ENCODE peak calls at places on chromosomes 16 and 17, in five cellular contexts. Z, W, B, D and H are unnamed samples.
A peak's percentile ranks its signal among the peaks of the same experiment; 100 is the strongest.

GRCh38 chr16:80512460-80512859 is 28.3 kb upstream of the DYNLRB2 start:
- DNase-seq in Z (no peak), W (no peak), B (no peak), D (no peak), H (no peak)

GRCh38 chr17:72985882-72986720 is 106.4 kb downstream of the SLC39A11 start:
- DNase-seq in Z (no peak), W (peak; percentile 22), B (peak; percentile 62), D (peak; percentile 80), H (peak; percentile 79)

GRCh38 chr17:30961213-30962188 is 9.3 kb upstream of the RNF135 start:
- DNase-seq in Z (no peak), W (no peak), B (no peak), D (no peak), H (no peak)

GRCh38 chr16:31458073-31458834 is 1.0 kb upstream of the ARMC5 start:
- DNase-seq in Z (peak; percentile 76), W (peak; percentile 52), B (peak; percentile 57), D (peak; percentile 64), H (peak; percentile 82)

GRCh38 chr17:9258115-9259020 is 237.1 kb downstream of the NTN1 start:
- DNase-seq in Z (no peak), W (no peak), B (no peak), D (no peak), H (no peak)

GRCh38 chr16:23283571-23283970 is 18.5 kb upstream of the SCNN1B start:
- DNase-seq in Z (no peak), W (no peak), B (no peak), D (no peak), H (no peak)

GRCh38 chr16:49921791-49922456 is 66.0 kb upstream of the ZNF423 start:
- DNase-seq in Z (peak; percentile 77), W (no peak), B (peak; percentile 77), D (peak; percentile 82), H (peak; percentile 65)

GRCh38 chr16:89519881-89520280 is 11.7 kb downstream of the SPG7 start:
- DNase-seq in Z (no peak), W (no peak), B (no peak), D (no peak), H (no peak)

GRCh38 chr17:2233441-2233947 is 70.1 kb downstream of the SMG6 start:
- DNase-seq in Z (no peak), W (no peak), B (peak; percentile 14), D (no peak), H (no peak)

GRCh38 chr16:23959069-23959800 is 123.5 kb downstream of the PRKCB start:
- DNase-seq in Z (no peak), W (no peak), B (no peak), D (no peak), H (no peak)

GRCh38 chr16:81185416-81185815 is 53.1 kb upstream of the BCO1 start:
- DNase-seq in Z (no peak), W (no peak), B (no peak), D (no peak), H (no peak)

GRCh38 chr16:80277182-80277581 is 263.6 kb upstream of the DYNLRB2 start:
- DNase-seq in Z (no peak), W (no peak), B (no peak), D (no peak), H (no peak)

GRCh38 chr16:7257026-7257425 is 75.6 kb upstream of the RBFOX1 start:
- DNase-seq in Z (no peak), W (no peak), B (no peak), D (no peak), H (no peak)

GRCh38 chr16:20301840-20302239 is 25.5 kb downstream of the GP2 start:
- DNase-seq in Z (no peak), W (no peak), B (no peak), D (no peak), H (no peak)

GRCh38 chr17:73191443-73192218 is 1.2 kb upstream of the COG1 start:
- DNase-seq in Z (peak; percentile 81), W (peak; percentile 59), B (peak; percentile 69), D (peak; percentile 83), H (peak; percentile 76)

GRCh38 chr16:85173981-85174751 is 61.9 kb upstream of the CIBAR2 start:
- DNase-seq in Z (no peak), W (no peak), B (peak; percentile 49), D (peak; percentile 68), H (peak; percentile 66)

GRCh38 chr16:75087040-75087979 is 29.3 kb downstream of the LDHD start:
- DNase-seq in Z (no peak), W (no peak), B (no peak), D (no peak), H (peak; percentile 49)

GRCh38 chr16:67264866-67265265 is 14.5 kb upstream of the PLEKHG4 start:
- DNase-seq in Z (no peak), W (no peak), B (no peak), D (no peak), H (no peak)

GRCh38 chr16:2187212-2187611 is 9.2 kb downstream of the CASKIN1 start:
- DNase-seq in Z (no peak), W (no peak), B (no peak), D (no peak), H (no peak)

GRCh38 chr17:40061532-40062038 is 1.2 kb upstream of the THRA start:
- DNase-seq in Z (no peak), W (no peak), B (no peak), D (no peak), H (no peak)

GRCh38 chr17:36791150-36791653 is 146.1 kb upstream of the LHX1 start:
- DNase-seq in Z (no peak), W (no peak), B (no peak), D (no peak), H (no peak)

GRCh38 chr17:48322060-48322459 is 108.0 kb downstream of the SKAP1 start:
- DNase-seq in Z (no peak), W (no peak), B (no peak), D (no peak), H (no peak)

GRCh38 chr16:88558457-88559442 is 11.5 kb upstream of the ZC3H18 start:
- DNase-seq in Z (peak; percentile 86), W (no peak), B (no peak), D (peak; percentile 94), H (peak; percentile 73)

GRCh38 chr16:87132361-87133014 is 184.7 kb downstream of the C16orf95 start:
- DNase-seq in Z (no peak), W (no peak), B (no peak), D (no peak), H (no peak)

GRCh38 chr16:87210949-87211348 is 106.2 kb downstream of the C16orf95 start:
- DNase-seq in Z (no peak), W (no peak), B (no peak), D (no peak), H (no peak)

GRCh38 chr16:66510711-66511614 is 39.0 kb downstream of the TK2 start:
- DNase-seq in Z (peak; percentile 36), W (no peak), B (no peak), D (peak; percentile 80), H (peak; percentile 94)